ENCODE peak calls at places on chromosomes 7 and 10, in four cellular contexts. Y is NCI-H2171 treated with DMSO at 0.1 percent for 48 hours; T is fibroblast of pulmonary artery; S is activated CD8-positive, alpha-beta memory T cell treated with anti-CD3 and anti-CD28 coated beads, Interleukin-2, amount 50 U/mL, for 48 hours. F is an unnamed sample.

GRCh38 chr7:119949053-119949452 is 323.9 kb upstream of the KCND2 start:
- DNase-seq in Y (no peak), T (no peak), S (no peak), F (no peak)

GRCh38 chr7:12650080-12650479 is 37.4 kb upstream of the ARL4A start:
- DNase-seq in Y (no peak), T (no peak), S (no peak), F (no peak)

GRCh38 chr10:13831711-13832110 is 244.9 kb downstream of the PRPF18 start:
- DNase-seq in Y (no peak), T (peak), S (no peak), F (no peak)

GRCh38 chr10:113745374-113745773 is 6.1 kb upstream of the PLEKHS1 start:
- DNase-seq in Y (no peak), T (no peak), S (no peak), F (no peak)

GRCh38 chr10:110209926-110210662 is 2.7 kb downstream of the MXI1 start:
- DNase-seq in Y (peak), T (peak), S (peak), F (no peak)

GRCh38 chr7:113087278-113087998 is 811 bp upstream of the GPR85 start:
- DNase-seq in Y (peak), T (peak), S (no peak), F (peak)

GRCh38 chr7:128032605-128033235 is 1.5 kb upstream of the LRRC4 start:
- DNase-seq in Y (no peak), T (no peak), S (peak), F (no peak)

GRCh38 chr10:102791754-102792153 is 45.5 kb downstream of the CYP17A1 start:
- DNase-seq in Y (no peak), T (no peak), S (no peak), F (no peak)

GRCh38 chr7:144454256-144455039 is 51.0 kb upstream of the NOBOX start:
- DNase-seq in Y (peak), T (peak), S (no peak), F (no peak)

GRCh38 chr10:110783509-110784103 is 88.1 kb upstream of the PDCD4 start:
- DNase-seq in Y (peak), T (peak), S (peak), F (no peak)

GRCh38 chr10:128045833-128046120 is 80.4 kb downstream of the MKI67 start:
- DNase-seq in Y (no peak), T (no peak), S (no peak), F (no peak)

GRCh38 chr7:23713285-23714235 is 3.5 kb downstream of the STK31 start:
- DNase-seq in Y (no peak), T (peak), S (no peak), F (no peak)

GRCh38 chr7:94008537-94008936 is 4.4 kb upstream of the BET1 start:
- DNase-seq in Y (no peak), T (peak), S (no peak), F (no peak)

GRCh38 chr7:147492621-147493020 is 1097.9 kb upstream of the C7orf33 start:
- DNase-seq in Y (no peak), T (no peak), S (no peak), F (no peak)